ENCODE peak calls at places on chromosomes 4 and X, in eight cellular contexts. N, U, P, X, F, R, Q and M are unnamed samples.

GRCh38 chrX:112774142-112774541 is 66.5 kb downstream of the AMOT start:
- DNase-seq in N (no peak), U (no peak), P (no peak), X (no peak), F (no peak), R (no peak), Q (no peak), M (no peak)

GRCh38 chr4:71211748-71212147 is 127.1 kb upstream of the SLC4A4 start:
- DNase-seq in N (no peak), U (no peak), P (no peak), X (no peak), F (no peak), R (peak; percentile 58), Q (no peak), M (no peak)

GRCh38 chr4:144709159-144709558 is 63.2 kb downstream of the HHIP start:
- DNase-seq in N (no peak), U (no peak), P (no peak), X (peak; percentile 51), F (peak; percentile 7), R (peak; percentile 75), Q (peak; percentile 13), M (no peak)

GRCh38 chr4:12439633-12440305 is 1011.1 kb upstream of the HS3ST1 start:
- DNase-seq in N (no peak), U (no peak), P (no peak), X (no peak), F (no peak), R (no peak), Q (no peak), M (no peak)

GRCh38 chr4:151694819-151695730 is 65.7 kb downstream of the GATB start:
- DNase-seq in N (peak; percentile 7), U (no peak), P (no peak), X (no peak), F (no peak), R (peak; percentile 28), Q (no peak), M (no peak)

GRCh38 chr4:3836802-3837601 is 70.8 kb downstream of the ADRA2C start:
- DNase-seq in N (peak; percentile 38), U (no peak), P (peak; percentile 3), X (peak; percentile 100), F (no peak), R (no peak), Q (no peak), M (peak; percentile 22)

GRCh38 chr4:167000141-167000852 is 234.0 kb downstream of the SPOCK3 start:
- DNase-seq in N (no peak), U (no peak), P (no peak), X (no peak), F (peak; percentile 2), R (no peak), Q (no peak), M (no peak)

GRCh38 chr4:85127653-85128052 is 161.2 kb upstream of the WDFY3 start:
- DNase-seq in N (peak; percentile 43), U (no peak), P (peak; percentile 94), X (peak; percentile 37), F (peak; percentile 42), R (peak; percentile 28), Q (peak; percentile 60), M (peak; percentile 16)

GRCh38 chr4:40629401-40630334 is at the start of gene RBM47:
- DNase-seq in N (peak; percentile 57), U (no peak), P (no peak), X (peak; percentile 30), F (peak; percentile 29), R (peak; percentile 58), Q (peak; percentile 69), M (no peak)

GRCh38 chr4:153748378-153748777 is 11.4 kb downstream of the RNF175 start:
- DNase-seq in N (peak; percentile 67), U (no peak), P (no peak), X (peak; percentile 17), F (peak; percentile 23), R (peak; percentile 67), Q (peak; percentile 43), M (no peak)

GRCh38 chr4:76197971-76198410 is 15.6 kb downstream of the SCARB2 start:
- DNase-seq in N (peak; percentile 41), U (no peak), P (peak; percentile 55), X (peak; percentile 33), F (no peak), R (peak; percentile 68), Q (no peak), M (peak; percentile 24)

GRCh38 chr4:67234296-67234695 is 311.0 kb downstream of the CENPC start:
- DNase-seq in N (no peak), U (no peak), P (no peak), X (no peak), F (no peak), R (peak; percentile 40), Q (no peak), M (no peak)

GRCh38 chrX:110081740-110082139 is 78.8 kb downstream of the TMEM164 start:
- DNase-seq in N (no peak), U (no peak), P (no peak), X (no peak), F (peak; percentile 2), R (peak; percentile 13), Q (no peak), M (no peak)

GRCh38 chrX:101171883-101172400 is 47.6 kb upstream of the DRP2 start:
- DNase-seq in N (no peak), U (no peak), P (no peak), X (no peak), F (no peak), R (no peak), Q (no peak), M (no peak)

GRCh38 chr4:107379054-107379869 is 340.8 kb downstream of the PAPSS1 start:
- DNase-seq in N (no peak), U (no peak), P (no peak), X (no peak), F (no peak), R (peak; percentile 53), Q (no peak), M (no peak)

GRCh38 chr4:55475394-55476243 is 71.1 kb downstream of the CLOCK start:
- DNase-seq in N (no peak), U (no peak), P (no peak), X (no peak), F (no peak), R (peak; percentile 81), Q (no peak), M (peak; percentile 11)

GRCh38 chr4:152392079-152392478 is 143.8 kb downstream of the FBXW7 start:
- DNase-seq in N (no peak), U (no peak), P (no peak), X (no peak), F (no peak), R (no peak), Q (no peak), M (peak; percentile 33)

GRCh38 chr4:10272511-10272910 is 155.9 kb upstream of the WDR1 start:
- DNase-seq in N (no peak), U (no peak), P (no peak), X (no peak), F (no peak), R (no peak), Q (no peak), M (no peak)

GRCh38 chr4:102826890-102827673 is at the start of gene UBE2D3:
- DNase-seq in N (peak; percentile 97), U (peak; percentile 89), P (peak; percentile 91), X (peak; percentile 86), F (peak; percentile 13), R (peak; percentile 93), Q (peak; percentile 74), M (peak; percentile 99)

GRCh38 chr4:148831945-148832344 is 389.7 kb upstream of the NR3C2 start:
- DNase-seq in N (no peak), U (no peak), P (no peak), X (peak; percentile 38), F (peak; percentile 12), R (peak; percentile 67), Q (peak; percentile 58), M (no peak)

GRCh38 chr4:147286846-147287587 is 193.9 kb upstream of the EDNRA start:
- DNase-seq in N (no peak), U (no peak), P (no peak), X (no peak), F (no peak), R (no peak), Q (no peak), M (no peak)

GRCh38 chr4:74109116-74109791 is 10.3 kb upstream of the CXCL2 start:
- DNase-seq in N (peak; percentile 86), U (no peak), P (no peak), X (peak; percentile 52), F (no peak), R (peak; percentile 97), Q (peak; percentile 75), M (peak; percentile 62)

GRCh38 chr4:3522651-3523050 is 9.6 kb downstream of the LRPAP1 start:
- DNase-seq in N (no peak), U (no peak), P (no peak), X (no peak), F (no peak), R (no peak), Q (no peak), M (no peak)

GRCh38 chr4:77538574-77539157 is 67.0 kb upstream of the CXCL13 start:
- DNase-seq in N (no peak), U (no peak), P (no peak), X (peak; percentile 67), F (no peak), R (no peak), Q (no peak), M (no peak)

GRCh38 chr4:115332078-115332477 is 218.7 kb upstream of the NDST4 start:
- DNase-seq in N (no peak), U (no peak), P (no peak), X (no peak), F (no peak), R (no peak), Q (no peak), M (no peak)

GRCh38 chr4:110361921-110362320 is 114.0 kb upstream of the ENPEP start:
- DNase-seq in N (peak; percentile 88), U (no peak), P (no peak), X (peak; percentile 2), F (peak; percentile 8), R (peak; percentile 29), Q (no peak), M (no peak)

GRCh38 chr4:168942985-168943384 is 67.1 kb downstream of the CBR4 start:
- DNase-seq in N (peak; percentile 12), U (no peak), P (no peak), X (peak; percentile 3), F (no peak), R (no peak), Q (no peak), M (peak; percentile 30)

GRCh38 chr4:168384437-168385141 is 66.0 kb upstream of the DDX60 start:
- DNase-seq in N (no peak), U (no peak), P (no peak), X (no peak), F (no peak), R (peak; percentile 30), Q (no peak), M (peak; percentile 76)

GRCh38 chrX:75784689-75785491 is at the start of gene MAGEE2:
- DNase-seq in N (no peak), U (no peak), P (no peak), X (no peak), F (no peak), R (no peak), Q (no peak), M (no peak)

GRCh38 chr4:176422031-176422430 is 102.3 kb downstream of the SPCS3 start:
- DNase-seq in N (no peak), U (no peak), P (no peak), X (no peak), F (no peak), R (peak; percentile 65), Q (no peak), M (no peak)

GRCh38 chrX:1355800-1356148 is 19.2 kb downstream of the IL3RA start:
- DNase-seq in N (no peak), U (no peak), P (no peak), X (no peak), F (no peak), R (no peak), Q (no peak), M (no peak)

GRCh38 chr4:40323866-40324265 is 11.3 kb upstream of the CHRNA9 start:
- DNase-seq in N (no peak), U (no peak), P (no peak), X (no peak), F (peak; percentile 9), R (peak; percentile 38), Q (no peak), M (no peak)

GRCh38 chrX:31580726-31581125 is 508.9 kb upstream of the FTHL17 start:
- DNase-seq in N (no peak), U (no peak), P (no peak), X (no peak), F (peak; percentile 1), R (peak; percentile 86), Q (no peak), M (no peak)

GRCh38 chrX:121013897-121014455 is 28.4 kb upstream of the CT47A1 start:
- DNase-seq in N (no peak), U (no peak), P (no peak), X (no peak), F (no peak), R (no peak), Q (no peak), M (no peak)